ENCODE peak calls at places on chromosomes 5 and 9, in six cellular contexts. One of them, this sample, is unnamed.

GRCh38 chr9:83141887-83142286 is 78.9 kb upstream of the RASEF start:
- DNase-seq in bronchial epithelial cell: no peak
- DNase-seq in Calu3: no peak
- DNase-seq in GM20000: no peak
- DNase-seq in cardiac muscle cell: no peak
- DNase-seq in neural crest cell: no peak
- DNase-seq in this sample: no peak

GRCh38 chr9:133837644-133838597 is 99.8 kb upstream of the SARDH start:
- DNase-seq in GM20000: no peak
- DNase-seq in cardiac muscle cell: no peak
- DNase-seq in Calu3: no peak
- DNase-seq in neural crest cell: no peak
- DNase-seq in bronchial epithelial cell: no peak
- DNase-seq in this sample: no peak

GRCh38 chr5:135244620-135245021 is 154.4 kb downstream of the MACROH2A1 start:
- DNase-seq in neural crest cell: no peak
- DNase-seq in Calu3: no peak
- DNase-seq in cardiac muscle cell: no peak
- DNase-seq in GM20000: no peak
- DNase-seq in bronchial epithelial cell: no peak
- DNase-seq in this sample: no peak

GRCh38 chr9:133347985-133348762 is at the start of the genes MED22 and RPL7A:
- DNase-seq in Calu3: peak; percentile 81
- DNase-seq in cardiac muscle cell: peak; percentile 97
- DNase-seq in bronchial epithelial cell: peak; percentile 91
- DNase-seq in neural crest cell: peak; percentile 89
- DNase-seq in GM20000: peak; percentile 96
- DNase-seq in this sample: peak; percentile 73

GRCh38 chr9:36717276-36717675 is 144.6 kb downstream of the MELK start:
- DNase-seq in Calu3: no peak
- DNase-seq in bronchial epithelial cell: no peak
- DNase-seq in neural crest cell: no peak
- DNase-seq in cardiac muscle cell: no peak
- DNase-seq in GM20000: no peak
- DNase-seq in this sample: no peak

GRCh38 chr5:124839371-124839998 is 93.0 kb upstream of the ZNF608 start:
- DNase-seq in Calu3: no peak
- DNase-seq in GM20000: no peak
- DNase-seq in cardiac muscle cell: peak; percentile 57
- DNase-seq in bronchial epithelial cell: peak; percentile 45
- DNase-seq in neural crest cell: no peak
- DNase-seq in this sample: no peak

GRCh38 chr9:25678846-25679360 is 659 bp upstream of the TUSC1 start:
- DNase-seq in neural crest cell: no peak
- DNase-seq in Calu3: no peak
- DNase-seq in bronchial epithelial cell: peak; percentile 87
- DNase-seq in GM20000: no peak
- DNase-seq in cardiac muscle cell: no peak
- DNase-seq in this sample: no peak

GRCh38 chr5:33400675-33401074 is 40.1 kb upstream of the TARS1 start:
- DNase-seq in Calu3: peak; percentile 7
- DNase-seq in cardiac muscle cell: no peak
- DNase-seq in GM20000: no peak
- DNase-seq in bronchial epithelial cell: no peak
- DNase-seq in neural crest cell: no peak
- DNase-seq in this sample: no peak

GRCh38 chr5:98929982-98930355 is 1.2 kb upstream of the CHD1 start:
- DNase-seq in bronchial epithelial cell: no peak
- DNase-seq in cardiac muscle cell: no peak
- DNase-seq in Calu3: peak; percentile 10
- DNase-seq in neural crest cell: no peak
- DNase-seq in GM20000: no peak
- DNase-seq in this sample: no peak

GRCh38 chr5:65391591-65391990 is 90.1 kb downstream of the ADAMTS6 start:
- DNase-seq in neural crest cell: no peak
- DNase-seq in bronchial epithelial cell: no peak
- DNase-seq in Calu3: no peak
- DNase-seq in cardiac muscle cell: peak; percentile 39
- DNase-seq in GM20000: no peak
- DNase-seq in this sample: no peak

GRCh38 chr5:147685991-147686390 is 96.5 kb downstream of the JAKMIP2 start:
- DNase-seq in cardiac muscle cell: no peak
- DNase-seq in GM20000: no peak
- DNase-seq in Calu3: no peak
- DNase-seq in neural crest cell: no peak
- DNase-seq in bronchial epithelial cell: peak; percentile 81
- DNase-seq in this sample: no peak

GRCh38 chr5:77208507-77209163 is 1.8 kb upstream of the PDE8B start:
- DNase-seq in bronchial epithelial cell: no peak
- DNase-seq in Calu3: no peak
- DNase-seq in cardiac muscle cell: no peak
- DNase-seq in GM20000: no peak
- DNase-seq in neural crest cell: no peak
- DNase-seq in this sample: no peak

GRCh38 chr5:74095871-74096270 is 469.9 kb downstream of the ARHGEF28 start:
- DNase-seq in Calu3: no peak
- DNase-seq in cardiac muscle cell: peak; percentile 38
- DNase-seq in neural crest cell: no peak
- DNase-seq in bronchial epithelial cell: peak; percentile 53
- DNase-seq in GM20000: no peak
- DNase-seq in this sample: peak; percentile 77

GRCh38 chr9:127720031-127720864 is 4.4 kb downstream of the TTC16 start:
- DNase-seq in bronchial epithelial cell: no peak
- DNase-seq in Calu3: no peak
- DNase-seq in cardiac muscle cell: no peak
- DNase-seq in neural crest cell: no peak
- DNase-seq in GM20000: no peak
- DNase-seq in this sample: no peak

GRCh38 chr5:176519810-176520720 is 17.1 kb downstream of the RNF44 start:
- DNase-seq in bronchial epithelial cell: no peak
- DNase-seq in Calu3: no peak
- DNase-seq in neural crest cell: no peak
- DNase-seq in GM20000: no peak
- DNase-seq in cardiac muscle cell: no peak
- DNase-seq in this sample: no peak

GRCh38 chr5:76742586-76742985 is 26.7 kb downstream of the F2R start:
- DNase-seq in cardiac muscle cell: peak; percentile 62
- DNase-seq in GM20000: no peak
- DNase-seq in Calu3: no peak
- DNase-seq in neural crest cell: no peak
- DNase-seq in bronchial epithelial cell: peak; percentile 41
- DNase-seq in this sample: peak; percentile 10

GRCh38 chr5:103918668-103919367 is 356.2 kb upstream of the NUDT12 start:
- DNase-seq in cardiac muscle cell: no peak
- DNase-seq in bronchial epithelial cell: no peak
- DNase-seq in neural crest cell: no peak
- DNase-seq in Calu3: no peak
- DNase-seq in GM20000: no peak
- DNase-seq in this sample: peak; percentile 96

GRCh38 chr5:150614651-150615040 is 25.8 kb upstream of the SYNPO start:
- DNase-seq in Calu3: no peak
- DNase-seq in GM20000: no peak
- DNase-seq in bronchial epithelial cell: no peak
- DNase-seq in cardiac muscle cell: no peak
- DNase-seq in neural crest cell: no peak
- DNase-seq in this sample: no peak

GRCh38 chr5:150612405-150612804 is 28.1 kb upstream of the SYNPO start:
- DNase-seq in bronchial epithelial cell: peak; percentile 33
- DNase-seq in GM20000: no peak
- DNase-seq in cardiac muscle cell: no peak
- DNase-seq in Calu3: no peak
- DNase-seq in neural crest cell: no peak
- DNase-seq in this sample: no peak

GRCh38 chr5:150612905-150613670 is 27.4 kb upstream of the SYNPO start:
- DNase-seq in Calu3: no peak
- DNase-seq in GM20000: no peak
- DNase-seq in bronchial epithelial cell: no peak
- DNase-seq in neural crest cell: no peak
- DNase-seq in cardiac muscle cell: peak; percentile 38
- DNase-seq in this sample: no peak

GRCh38 chr5:150615141-150615699 is 25.2 kb upstream of the SYNPO start:
- DNase-seq in cardiac muscle cell: peak; percentile 92
- DNase-seq in GM20000: no peak
- DNase-seq in bronchial epithelial cell: peak; percentile 55
- DNase-seq in neural crest cell: no peak
- DNase-seq in Calu3: peak; percentile 44
- DNase-seq in this sample: no peak

DNA sequence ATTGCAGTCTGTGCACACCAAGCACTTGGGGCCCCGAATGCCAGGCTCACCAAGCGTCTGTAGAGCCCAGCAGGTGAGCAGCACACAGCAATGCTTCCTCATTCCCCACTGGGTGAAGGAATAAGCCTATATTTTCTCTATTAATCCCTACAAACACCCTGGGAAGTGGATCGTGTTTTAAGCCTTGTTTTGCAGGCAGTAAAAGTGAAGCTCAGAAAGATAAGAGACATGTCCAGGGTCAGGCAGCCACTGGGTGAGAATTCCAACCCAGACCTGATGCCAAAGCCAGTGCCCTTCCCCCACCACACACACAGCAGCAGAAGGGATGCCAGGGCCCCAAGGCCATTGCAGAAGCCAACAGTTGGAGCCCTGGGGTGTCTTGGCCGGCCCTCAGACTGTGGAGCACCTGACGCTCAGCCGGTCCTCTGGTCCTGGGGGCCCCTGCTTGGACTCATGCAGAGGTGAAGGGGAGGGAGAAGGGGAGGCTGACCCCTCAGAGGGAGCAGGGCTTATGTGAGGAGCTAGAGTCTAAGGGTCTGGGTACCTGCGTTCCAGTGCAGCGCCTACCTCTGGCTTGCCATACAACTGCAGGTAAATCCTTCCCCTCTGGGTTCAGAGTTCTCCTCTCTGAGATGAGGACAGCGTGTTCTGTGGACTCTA is 26.3 kb upstream of the SYNPO start:
- DNase-seq in Calu3: no peak
- DNase-seq in neural crest cell: no peak
- DNase-seq in GM20000: no peak
- DNase-seq in bronchial epithelial cell: no peak
- DNase-seq in cardiac muscle cell: no peak
- DNase-seq in this sample: no peak
- TF ChIP-seq CTCF in Calu3: no peak
- TF ChIP-seq CTCF in neural crest cell: no peak
- TF ChIP-seq CTCF in GM20000: no peak
- TF ChIP-seq CTCF in bronchial epithelial cell: peak; percentile 24
- TF ChIP-seq CTCF in cardiac muscle cell: peak; percentile 35
- TF ChIP-seq CTCF in this sample: no peak

GRCh38 chr5:179762079-179762780 is 29.6 kb downstream of the MAML1 start:
- DNase-seq in cardiac muscle cell: no peak
- DNase-seq in bronchial epithelial cell: no peak
- DNase-seq in GM20000: no peak
- DNase-seq in Calu3: no peak
- DNase-seq in neural crest cell: no peak
- DNase-seq in this sample: no peak

GRCh38 chr5:179763215-179763945 is 30.4 kb upstream of the LTC4S start:
- DNase-seq in Calu3: peak; percentile 76
- DNase-seq in GM20000: peak; percentile 76
- DNase-seq in cardiac muscle cell: peak; percentile 89
- DNase-seq in neural crest cell: peak; percentile 48
- DNase-seq in bronchial epithelial cell: peak; percentile 75
- DNase-seq in this sample: peak; percentile 51

GRCh38 chr5:179759961-179760541 is 27.4 kb downstream of the MAML1 start:
- DNase-seq in bronchial epithelial cell: no peak
- DNase-seq in Calu3: no peak
- DNase-seq in cardiac muscle cell: no peak
- DNase-seq in GM20000: peak; percentile 57
- DNase-seq in neural crest cell: no peak
- DNase-seq in this sample: no peak

GRCh38 chr5:179765400-179765799 is 28.4 kb upstream of the LTC4S start:
- DNase-seq in GM20000: no peak
- DNase-seq in neural crest cell: no peak
- DNase-seq in bronchial epithelial cell: peak; percentile 83
- DNase-seq in Calu3: no peak
- DNase-seq in cardiac muscle cell: peak; percentile 88
- DNase-seq in this sample: peak; percentile 44

DNA sequence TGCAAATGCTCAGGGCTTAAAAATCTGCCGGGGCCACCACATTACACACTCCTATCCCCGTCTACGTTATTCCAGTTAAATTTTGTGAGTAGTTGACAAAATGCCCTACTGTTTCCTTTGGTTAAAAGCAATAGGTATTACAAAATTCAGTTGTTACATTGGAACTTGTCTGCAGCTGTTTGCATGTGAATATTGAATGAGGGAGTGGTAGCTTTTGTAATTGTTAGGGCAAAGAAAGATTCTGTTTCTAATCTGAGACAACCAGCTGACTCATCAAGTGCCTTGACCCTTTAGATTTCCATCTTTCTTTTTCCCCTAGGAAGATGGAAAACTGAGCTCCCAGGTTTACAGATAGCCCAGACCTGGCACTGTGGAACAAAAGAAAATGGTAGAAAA is 30.2 kb downstream of the MAML1 start:
- DNase-seq in Calu3: no peak
- DNase-seq in cardiac muscle cell: peak; percentile 32
- DNase-seq in GM20000: no peak
- DNase-seq in bronchial epithelial cell: peak; percentile 71
- DNase-seq in neural crest cell: no peak
- DNase-seq in this sample: no peak
- TF ChIP-seq CTCF in Calu3: no peak
- TF ChIP-seq CTCF in cardiac muscle cell: no peak
- TF ChIP-seq CTCF in GM20000: no peak
- TF ChIP-seq CTCF in bronchial epithelial cell: no peak
- TF ChIP-seq CTCF in neural crest cell: no peak
- TF ChIP-seq CTCF in this sample: no peak

GRCh38 chr9:120071760-120072159 is 508.2 kb downstream of the CDK5RAP2 start:
- DNase-seq in cardiac muscle cell: no peak
- DNase-seq in neural crest cell: no peak
- DNase-seq in GM20000: no peak
- DNase-seq in bronchial epithelial cell: no peak
- DNase-seq in Calu3: no peak
- DNase-seq in this sample: no peak
- TF ChIP-seq CTCF in cardiac muscle cell: no peak
- TF ChIP-seq CTCF in neural crest cell: no peak
- TF ChIP-seq CTCF in GM20000: no peak
- TF ChIP-seq CTCF in bronchial epithelial cell: no peak
- TF ChIP-seq CTCF in Calu3: no peak
- TF ChIP-seq CTCF in this sample: no peak

DNA sequence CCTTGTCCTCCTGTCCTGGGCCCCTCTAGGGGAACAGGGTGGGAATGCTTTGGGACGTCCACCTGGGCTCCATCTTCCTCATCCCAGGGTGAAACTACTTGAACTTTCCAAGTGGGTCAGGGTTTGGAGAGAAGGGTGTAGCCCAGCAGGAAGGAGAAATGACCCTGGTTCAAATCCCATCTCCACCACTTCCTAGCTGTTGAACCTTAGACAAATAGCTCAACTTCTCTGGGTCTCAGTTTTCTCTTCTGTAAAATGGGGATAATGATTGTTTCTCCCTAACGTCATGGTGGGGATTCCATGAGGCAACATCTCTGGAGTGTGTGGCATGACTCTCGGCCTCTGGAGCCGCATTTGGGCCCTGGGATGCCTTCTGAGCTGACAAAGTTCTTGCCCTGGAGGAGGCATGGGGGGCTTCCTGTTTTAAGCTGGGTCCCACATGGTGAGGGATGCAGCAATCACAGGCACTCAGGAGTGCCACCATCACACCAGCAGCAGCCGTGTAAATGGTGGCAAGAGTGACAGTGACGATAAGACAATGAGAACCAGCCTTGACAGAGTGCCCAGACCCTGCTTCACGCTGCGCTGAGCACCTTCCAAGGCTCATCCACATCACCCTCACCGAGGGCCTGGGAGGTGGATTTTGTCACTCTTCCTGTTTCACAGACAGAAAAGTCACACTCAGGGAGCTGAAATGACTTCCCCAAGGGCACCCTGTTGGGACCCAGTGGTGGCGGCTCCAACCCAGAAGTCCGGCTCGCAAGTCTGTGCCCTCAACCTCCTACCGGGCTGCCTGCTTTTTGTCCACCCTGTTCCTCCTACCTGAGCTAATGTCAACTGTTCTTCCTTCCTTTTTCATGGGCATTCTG is 69.5 kb upstream of the IER5L start:
- DNase-seq in GM20000: no peak
- DNase-seq in cardiac muscle cell: no peak
- DNase-seq in Calu3: no peak
- DNase-seq in neural crest cell: no peak
- DNase-seq in bronchial epithelial cell: no peak
- DNase-seq in this sample: no peak
- TF ChIP-seq CTCF in GM20000: no peak
- TF ChIP-seq CTCF in cardiac muscle cell: no peak
- TF ChIP-seq CTCF in Calu3: no peak
- TF ChIP-seq CTCF in neural crest cell: no peak
- TF ChIP-seq CTCF in bronchial epithelial cell: no peak
- TF ChIP-seq CTCF in this sample: no peak

This sample was measured in AG04449.